ENCODE peak calls at places on chromosomes 2 and 18, in eight cellular contexts. N is CD8-positive, alpha-beta T cell; W is endothelial cell; F is LNCaP clone FGC; U is cardiac fibroblast; Q is RWPE1; B is thoracic aorta; X is fibroblast of villous mesenchyme. V is an unnamed sample.

GRCh38 chr2:139018252-139018651 is 238.1 kb upstream of the NXPH2 start:
- DNase-seq in B (no peak), W (no peak), U (no peak), F (no peak), N (no peak), X (no peak), Q (no peak), V (no peak)

GRCh38 chr18:4063545-4063944 is 391.6 kb downstream of the DLGAP1 start:
- DNase-seq in U (no peak), Q (no peak), B (no peak), X (no peak), F (no peak), N (no peak), W (no peak), V (no peak)

GRCh38 chr2:209666296-209666695 is 105.3 kb upstream of the UNC80 start:
- DNase-seq in X (no peak), N (no peak), B (no peak), F (no peak), Q (no peak), W (no peak), U (no peak), V (no peak)

GRCh38 chr18:76494181-76494540 is 881 bp downstream of the ZNF516 start:
- DNase-seq in N (no peak), W (peak; percentile 52), Q (peak; percentile 39), X (peak; percentile 56), U (peak; percentile 47), F (no peak), B (no peak), V (no peak)

GRCh38 chr2:11863103-11863502 is 116.7 kb downstream of the LPIN1 start:
- DNase-seq in B (no peak), U (no peak), F (no peak), Q (no peak), N (no peak), X (no peak), W (no peak), V (no peak)

GRCh38 chr2:232588680-232589585 is 38.4 kb downstream of the EIF4E2 start:
- DNase-seq in U (peak; percentile 87), F (peak; percentile 92), Q (peak; percentile 82), X (peak; percentile 39), W (no peak), B (peak; percentile 25), N (no peak), V (peak; percentile 79)

GRCh38 chr2:85594715-85595377 is 699 bp upstream of the RNF181 start:
- DNase-seq in N (no peak), F (no peak), Q (no peak), W (no peak), U (no peak), B (no peak), X (no peak), V (no peak)

GRCh38 chr18:21489119-21489750 is 111.3 kb downstream of the ESCO1 start:
- DNase-seq in F (peak; percentile 25), W (peak; percentile 53), X (peak; percentile 70), U (peak; percentile 75), N (no peak), Q (peak; percentile 38), B (no peak), V (peak; percentile 35)

GRCh38 chr2:217360781-217361485 is 501.1 kb upstream of the TNP1 start:
- DNase-seq in W (no peak), F (no peak), U (peak; percentile 79), N (no peak), X (peak; percentile 65), B (no peak), Q (peak; percentile 83), V (no peak)

GRCh38 chr2:28009732-28010131 is 119.2 kb downstream of the BABAM2 start:
- DNase-seq in U (peak; percentile 53), B (no peak), F (no peak), X (no peak), N (no peak), Q (no peak), W (no peak), V (no peak)

V was measured in H54.